ENCODE peak calls at places on chromosome 15, in five cellular contexts. L is endodermal cell; T is CD8-positive, alpha-beta memory T cell; U is fibroblast of lung; H is GM23338. Z is an unnamed sample.

GRCh38 chr15:97992831-97993230 is 32.3 kb downstream of the ARRDC4 start:
- DNase-seq in U (no peak), H (no peak), L (no peak), T (no peak), Z (no peak)

GRCh38 chr15:57640935-57641682 is 49.4 kb downstream of the MYZAP start:
- DNase-seq in T (no peak), U (peak), L (peak), H (peak), Z (no peak)

GRCh38 chr15:82129769-82130168 is 84.0 kb upstream of the MEX3B start:
- DNase-seq in U (peak), H (no peak), T (no peak), L (no peak), Z (peak)

GRCh38 chr15:72902245-72902928 is 118.8 kb upstream of the ADPGK start:
- DNase-seq in T (no peak), H (no peak), L (no peak), U (peak), Z (no peak)

GRCh38 chr15:29857196-29857595 is 34.9 kb upstream of the TJP1 start:
- DNase-seq in L (no peak), H (no peak), T (no peak), U (peak), Z (no peak)

GRCh38 chr15:63708141-63708772 is 111.1 kb downstream of the FBXL22 start:
- DNase-seq in T (no peak), U (no peak), H (no peak), L (no peak), Z (no peak)

GRCh38 chr15:96336045-96336642 is 5.6 kb downstream of the NR2F2 start:
- DNase-seq in L (no peak), H (peak), U (no peak), T (no peak), Z (no peak)

GRCh38 chr15:52559583-52559982 is 9.2 kb downstream of the ARPP19 start:
- DNase-seq in H (no peak), T (no peak), L (no peak), U (peak), Z (no peak)

GRCh38 chr15:99963976-99964375 is 230.7 kb upstream of the LYSMD4 start:
- DNase-seq in U (no peak), L (no peak), T (no peak), H (no peak), Z (no peak)

GRCh38 chr15:29222129-29222853 is 47.3 kb downstream of the NSMCE3 start:
- DNase-seq in U (no peak), T (no peak), H (peak), L (no peak), Z (no peak)

GRCh38 chr15:40942337-40942854 is 10.9 kb upstream of the CHAC1 start:
- DNase-seq in T (no peak), H (no peak), U (no peak), L (no peak), Z (no peak)

GRCh38 chr15:40336129-40337122 is 4.3 kb downstream of the CCDC9B start:
- DNase-seq in T (no peak), L (peak), U (no peak), H (peak), Z (no peak)

GRCh38 chr15:90497912-90498311 is 31.8 kb upstream of the CRTC3 start:
- DNase-seq in H (peak), U (no peak), L (no peak), T (no peak), Z (no peak)

GRCh38 chr15:35842631-35843030 is 296.7 kb upstream of the DPH6 start:
- DNase-seq in H (no peak), L (no peak), T (no peak), U (no peak), Z (no peak)

GRCh38 chr15:76939715-76940114 is 8.2 kb downstream of the RCN2 start:
- DNase-seq in H (no peak), U (peak), T (no peak), L (no peak), Z (no peak)

GRCh38 chr15:89828324-89829145 is 13.9 kb upstream of the ANPEP start:
- DNase-seq in U (peak), L (no peak), T (no peak), H (peak), Z (no peak)

GRCh38 chr15:75869446-75869845 is 26.2 kb downstream of the UBE2Q2 start:
- DNase-seq in H (no peak), T (no peak), L (no peak), U (no peak), Z (no peak)

GRCh38 chr15:31302778-31303433 is 23.7 kb upstream of the KLF13 start:
- DNase-seq in U (no peak), T (no peak), L (peak), H (peak), Z (no peak)

GRCh38 chr15:91530951-91531582 is 322.4 kb upstream of the SLCO3A1 start:
- DNase-seq in L (no peak), U (no peak), H (no peak), T (no peak), Z (no peak)

GRCh38 chr15:58410353-58410752 is 21.4 kb upstream of the LIPC start:
- DNase-seq in L (no peak), U (peak), H (no peak), T (peak), Z (no peak)

GRCh38 chr15:74397239-74398068 is 30.0 kb upstream of the CYP11A1 start:
- DNase-seq in L (no peak), T (no peak), U (no peak), H (no peak), Z (no peak)

GRCh38 chr15:63968122-63968524 is 78.2 kb downstream of the DAPK2 start:
- DNase-seq in T (no peak), H (no peak), U (no peak), L (peak), Z (no peak)

GRCh38 chr15:62953496-62953895 is 89.1 kb upstream of the TPM1 start:
- DNase-seq in T (no peak), H (no peak), L (no peak), U (no peak), Z (no peak)

GRCh38 chr15:70812827-70813364 is 41.1 kb downstream of the LARP6 start:
- DNase-seq in H (no peak), L (peak), U (no peak), T (no peak), Z (no peak)

GRCh38 chr15:96359772-96360498 is 29.4 kb downstream of the NR2F2 start:
- DNase-seq in U (peak), L (peak), H (peak), T (no peak), Z (no peak)

GRCh38 chr15:88650556-88650955 is 11.7 kb downstream of the ISG20 start:
- DNase-seq in L (no peak), T (no peak), U (no peak), H (no peak), Z (no peak)

GRCh38 chr15:99126195-99126594 is 21.3 kb downstream of the SYNM start:
- DNase-seq in L (no peak), U (no peak), H (no peak), T (no peak), Z (no peak)

GRCh38 chr15:62327386-62327785 is 162.3 kb upstream of the C2CD4B start:
- DNase-seq in H (no peak), T (no peak), L (no peak), U (no peak), Z (no peak)

GRCh38 chr15:32683906-32684584 is 33.8 kb upstream of the GREM1 start:
- DNase-seq in U (peak), T (no peak), L (no peak), H (no peak), Z (no peak)

GRCh38 chr15:41022487-41023090 is 69.3 kb downstream of the CHAC1 start:
- DNase-seq in L (peak), U (peak), H (peak), T (no peak), Z (no peak)

GRCh38 chr15:75655911-75656310 is 8.2 kb downstream of the SNX33 start:
- DNase-seq in H (no peak), L (no peak), U (no peak), T (no peak), Z (no peak)

GRCh38 chr15:98650871-98651481 is 2.6 kb downstream of the IGF1R start:
- DNase-seq in L (peak), U (peak), H (no peak), T (no peak), Z (no peak)

GRCh38 chr15:50003786-50004334 is 115.2 kb downstream of the ATP8B4 start:
- DNase-seq in H (peak), U (peak), L (peak), T (peak), Z (peak)

GRCh38 chr15:53072077-53072476 is 281.9 kb upstream of the ONECUT1 start:
- DNase-seq in H (peak), T (no peak), L (peak), U (peak), Z (peak)

GRCh38 chr15:48414015-48414414 is 82.8 kb downstream of the DUT start:
- DNase-seq in U (peak), T (no peak), L (no peak), H (no peak), Z (no peak)
- H3K4me3 ChIP-seq in U (no peak), T (no peak), L (no peak), H (no peak), Z (no peak)

GRCh38 chr15:42368096-42368495 is 8.8 kb downstream of the CAPN3 start:
- DNase-seq in H (no peak), L (no peak), T (no peak), U (no peak), Z (no peak)
- H3K4me3 ChIP-seq in H (no peak), L (no peak), T (no peak), U (no peak), Z (no peak)

GRCh38 chr15:42915654-42916053 is 4.9 kb downstream of the TTBK2 start:
- DNase-seq in H (no peak), U (no peak), T (no peak), L (no peak), Z (no peak)

GRCh38 chr15:42919308-42919707 is 1.3 kb downstream of the TTBK2 start:
- DNase-seq in H (no peak), T (no peak), U (no peak), L (no peak), Z (no peak)

GRCh38 chr15:42919794-42920280 is 741 bp downstream of the TTBK2 start:
- DNase-seq in T (peak), U (peak), L (no peak), H (peak), Z (no peak)

GRCh38 chr15:42920281-42921048 is at the start of gene TTBK2:
- DNase-seq in U (peak), T (peak), H (peak), L (peak), Z (peak)

DNA sequence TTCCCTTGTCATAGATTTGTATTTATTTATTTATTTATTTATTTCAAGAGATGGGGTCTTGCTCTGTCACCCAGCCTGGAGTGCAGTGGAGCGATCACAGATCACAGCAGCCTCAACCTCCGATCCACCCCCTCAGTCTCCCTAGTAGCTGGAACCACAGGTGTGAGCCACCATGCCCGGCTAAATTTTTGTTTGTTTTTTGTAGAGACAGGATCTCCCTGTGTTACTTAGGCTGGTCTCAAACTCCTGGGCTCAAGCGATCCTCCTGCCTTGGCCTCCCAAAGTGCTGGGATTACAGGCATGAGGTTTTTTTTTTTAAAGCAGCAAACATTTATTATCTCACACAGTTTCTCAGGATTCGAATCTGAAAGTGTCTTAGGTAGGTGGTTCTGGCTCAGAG is 2.5 kb downstream of the TTBK2 start:
- DNase-seq in H (no peak), L (no peak), U (no peak), T (no peak), Z (no peak)
- H3K4me3 ChIP-seq in H (no peak), L (no peak), U (no peak), T (no peak), Z (no peak)

GRCh38 chr15:80931721-80932609 is 57.7 kb downstream of the MESD start:
- DNase-seq in U (peak), H (no peak), T (no peak), L (no peak), Z (no peak)
- H3K4me3 ChIP-seq in U (no peak), H (no peak), T (no peak), L (no peak), Z (no peak)

GRCh38 chr15:65420975-65421359 is 1.8 kb downstream of the IGDCC4 start:
- DNase-seq in T (no peak), L (no peak), U (no peak), H (no peak), Z (no peak)
- H3K4me3 ChIP-seq in T (no peak), L (peak), U (peak), H (peak), Z (peak)

GRCh38 chr15:39095218-39095879 is 485.5 kb upstream of the THBS1 start:
- DNase-seq in H (peak), U (no peak), L (peak), T (no peak), Z (no peak)
- H3K4me3 ChIP-seq in H (no peak), U (no peak), L (no peak), T (no peak), Z (no peak)

GRCh38 chr15:38651328-38652038 is 86.9 kb upstream of the RASGRP1 start:
- DNase-seq in U (no peak), T (peak), L (peak), H (peak), Z (no peak)

GRCh38 chr15:38652998-38653397 is 88.4 kb upstream of the RASGRP1 start:
- DNase-seq in H (peak), U (no peak), L (no peak), T (peak), Z (no peak)

GRCh38 chr15:38650384-38650783 is 85.8 kb upstream of the RASGRP1 start:
- DNase-seq in L (no peak), T (no peak), U (no peak), H (peak), Z (no peak)

GRCh38 chr15:38650936-38651327 is 86.3 kb upstream of the RASGRP1 start:
- DNase-seq in L (no peak), U (no peak), H (no peak), T (no peak), Z (no peak)

DNA sequence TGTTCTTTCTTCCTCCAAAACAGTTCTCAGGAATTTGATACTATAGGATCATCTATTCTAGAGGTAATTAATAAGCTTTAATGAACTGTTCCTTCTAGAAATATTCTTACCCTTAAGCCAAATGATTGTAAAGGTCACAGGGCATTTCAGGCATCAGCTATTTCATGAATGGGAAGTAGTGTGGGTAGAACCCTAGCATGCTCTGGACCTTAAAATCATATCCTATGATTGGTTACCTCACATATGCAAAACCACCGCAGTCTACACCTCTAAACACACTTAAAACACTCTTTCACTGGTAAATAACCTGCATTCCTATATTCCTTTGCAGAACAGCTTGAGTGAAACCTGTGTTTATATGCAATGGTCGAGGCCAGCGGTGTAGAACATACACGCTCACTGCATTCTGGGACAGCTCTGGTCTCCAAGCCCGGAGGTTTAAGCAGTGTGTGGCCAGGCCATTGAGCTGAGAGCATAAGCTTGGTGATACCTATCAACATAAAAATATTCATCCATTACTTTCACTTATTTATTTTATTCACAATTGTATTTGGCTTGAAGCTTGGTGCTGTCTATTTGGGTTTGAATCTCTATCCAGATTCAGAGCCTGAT is 87.7 kb upstream of the RASGRP1 start:
- DNase-seq in H (no peak), L (no peak), T (no peak), U (no peak), Z (no peak)
- H3K4me3 ChIP-seq in H (no peak), L (no peak), T (peak), U (no peak), Z (no peak)

GRCh38 chr15:94066811-94067210 is 164.6 kb upstream of the MCTP2 start:
- DNase-seq in H (no peak), U (no peak), L (no peak), T (no peak), Z (no peak)
- H3K4me3 ChIP-seq in H (no peak), U (no peak), L (no peak), T (no peak), Z (no peak)

Z was measured in retinal pigment epithelial cell.